ENCODE peak calls at places on chromosomes 11 and 22, in ten cellular contexts. One of them, this sample, is unnamed.

GRCh38 chr11:120336641-120337132 is 474 bp downstream of the ARHGEF12 start:
- DNase-seq in lower lobe of right lung: peak
- DNase-seq in tibial artery: no peak
- DNase-seq in pancreas: no peak
- DNase-seq in IMR-90: peak
- DNase-seq in left ventricle myocardium inferior: peak
- DNase-seq in lung: peak
- DNase-seq in thyroid gland: no peak
- DNase-seq in choroid plexus epithelial cell: peak
- DNase-seq in fibroblast of lung: peak
- DNase-seq in this sample: no peak

GRCh38 chr22:45096256-45096907 is 67.3 kb upstream of the NUP50 start:
- DNase-seq in tibial artery: peak
- DNase-seq in pancreas: peak
- DNase-seq in lower lobe of right lung: no peak
- DNase-seq in fibroblast of lung: peak
- DNase-seq in choroid plexus epithelial cell: peak
- DNase-seq in IMR-90: peak
- DNase-seq in left ventricle myocardium inferior: no peak
- DNase-seq in thyroid gland: peak
- DNase-seq in lung: peak
- DNase-seq in this sample: peak

GRCh38 chr11:122435540-122436187 is 219.9 kb upstream of the UBASH3B start:
- DNase-seq in tibial artery: no peak
- DNase-seq in fibroblast of lung: no peak
- DNase-seq in lower lobe of right lung: no peak
- DNase-seq in choroid plexus epithelial cell: no peak
- DNase-seq in left ventricle myocardium inferior: no peak
- DNase-seq in IMR-90: no peak
- DNase-seq in thyroid gland: no peak
- DNase-seq in pancreas: no peak
- DNase-seq in lung: no peak
- DNase-seq in this sample: no peak

GRCh38 chr22:26399288-26399687 is 29.8 kb upstream of the ASPHD2 start:
- DNase-seq in pancreas: no peak
- DNase-seq in left ventricle myocardium inferior: no peak
- DNase-seq in choroid plexus epithelial cell: peak
- DNase-seq in thyroid gland: no peak
- DNase-seq in lung: no peak
- DNase-seq in tibial artery: no peak
- DNase-seq in lower lobe of right lung: no peak
- DNase-seq in IMR-90: no peak
- DNase-seq in fibroblast of lung: no peak
- DNase-seq in this sample: no peak

GRCh38 chr11:132839226-132839625 is 693.1 kb downstream of the OPCML start:
- DNase-seq in thyroid gland: no peak
- DNase-seq in left ventricle myocardium inferior: no peak
- DNase-seq in IMR-90: no peak
- DNase-seq in choroid plexus epithelial cell: no peak
- DNase-seq in pancreas: no peak
- DNase-seq in lower lobe of right lung: no peak
- DNase-seq in fibroblast of lung: no peak
- DNase-seq in lung: no peak
- DNase-seq in tibial artery: no peak
- DNase-seq in this sample: no peak

GRCh38 chr11:61803889-61804647 is 11.4 kb downstream of the FEN1 start:
- DNase-seq in tibial artery: no peak
- DNase-seq in lower lobe of right lung: no peak
- DNase-seq in fibroblast of lung: peak
- DNase-seq in IMR-90: peak
- DNase-seq in lung: no peak
- DNase-seq in pancreas: no peak
- DNase-seq in thyroid gland: no peak
- DNase-seq in choroid plexus epithelial cell: peak
- DNase-seq in left ventricle myocardium inferior: no peak
- DNase-seq in this sample: no peak

GRCh38 chr11:107018274-107018901 is at the start of gene GUCY1A2:
- DNase-seq in fibroblast of lung: peak
- DNase-seq in thyroid gland: peak
- DNase-seq in pancreas: peak
- DNase-seq in choroid plexus epithelial cell: peak
- DNase-seq in left ventricle myocardium inferior: peak
- DNase-seq in tibial artery: no peak
- DNase-seq in IMR-90: no peak
- DNase-seq in lower lobe of right lung: peak
- DNase-seq in lung: no peak
- DNase-seq in this sample: no peak

GRCh38 chr11:131859811-131860210 is 489.4 kb downstream of the NTM start:
- DNase-seq in IMR-90: peak
- DNase-seq in fibroblast of lung: peak
- DNase-seq in choroid plexus epithelial cell: peak
- DNase-seq in left ventricle myocardium inferior: no peak
- DNase-seq in lung: no peak
- DNase-seq in tibial artery: no peak
- DNase-seq in pancreas: no peak
- DNase-seq in lower lobe of right lung: no peak
- DNase-seq in thyroid gland: no peak
- DNase-seq in this sample: no peak

GRCh38 chr11:27861706-27862430 is 161.6 kb upstream of the BDNF start:
- DNase-seq in choroid plexus epithelial cell: peak
- DNase-seq in lung: no peak
- DNase-seq in IMR-90: peak
- DNase-seq in left ventricle myocardium inferior: no peak
- DNase-seq in tibial artery: no peak
- DNase-seq in thyroid gland: no peak
- DNase-seq in lower lobe of right lung: no peak
- DNase-seq in fibroblast of lung: peak
- DNase-seq in pancreas: no peak
- DNase-seq in this sample: peak

GRCh38 chr11:11972148-11972547 is 36.3 kb downstream of the DKK3 start:
- DNase-seq in lower lobe of right lung: no peak
- DNase-seq in tibial artery: no peak
- DNase-seq in thyroid gland: no peak
- DNase-seq in lung: peak
- DNase-seq in fibroblast of lung: no peak
- DNase-seq in IMR-90: no peak
- DNase-seq in pancreas: no peak
- DNase-seq in choroid plexus epithelial cell: no peak
- DNase-seq in left ventricle myocardium inferior: peak
- DNase-seq in this sample: no peak

GRCh38 chr22:42039271-42039670 is 31.3 kb downstream of the NAGA start:
- DNase-seq in left ventricle myocardium inferior: no peak
- DNase-seq in choroid plexus epithelial cell: no peak
- DNase-seq in thyroid gland: no peak
- DNase-seq in tibial artery: no peak
- DNase-seq in lung: no peak
- DNase-seq in IMR-90: peak
- DNase-seq in fibroblast of lung: no peak
- DNase-seq in pancreas: no peak
- DNase-seq in lower lobe of right lung: no peak
- DNase-seq in this sample: no peak

GRCh38 chr11:117931971-117932370 is 2.8 kb upstream of the TMPRSS13 start:
- DNase-seq in choroid plexus epithelial cell: peak
- DNase-seq in lower lobe of right lung: peak
- DNase-seq in tibial artery: no peak
- DNase-seq in left ventricle myocardium inferior: no peak
- DNase-seq in lung: no peak
- DNase-seq in thyroid gland: peak
- DNase-seq in pancreas: peak
- DNase-seq in IMR-90: no peak
- DNase-seq in fibroblast of lung: no peak
- DNase-seq in this sample: no peak

GRCh38 chr11:9761441-9761945 is 97.6 kb downstream of the SWAP70 start:
- DNase-seq in thyroid gland: no peak
- DNase-seq in left ventricle myocardium inferior: no peak
- DNase-seq in IMR-90: no peak
- DNase-seq in fibroblast of lung: no peak
- DNase-seq in lower lobe of right lung: no peak
- DNase-seq in choroid plexus epithelial cell: peak
- DNase-seq in lung: no peak
- DNase-seq in tibial artery: no peak
- DNase-seq in pancreas: no peak
- DNase-seq in this sample: peak

GRCh38 chr22:27195104-27195503 is 537.7 kb downstream of the MIAT start:
- DNase-seq in IMR-90: peak
- DNase-seq in thyroid gland: peak
- DNase-seq in pancreas: no peak
- DNase-seq in fibroblast of lung: no peak
- DNase-seq in tibial artery: peak
- DNase-seq in lung: no peak
- DNase-seq in lower lobe of right lung: no peak
- DNase-seq in left ventricle myocardium inferior: peak
- DNase-seq in choroid plexus epithelial cell: no peak
- DNase-seq in this sample: no peak

GRCh38 chr22:38415561-38416321 is 39.3 kb downstream of the KCNJ4 start:
- DNase-seq in choroid plexus epithelial cell: peak
- DNase-seq in pancreas: peak
- DNase-seq in tibial artery: no peak
- DNase-seq in left ventricle myocardium inferior: peak
- DNase-seq in IMR-90: no peak
- DNase-seq in lower lobe of right lung: peak
- DNase-seq in fibroblast of lung: no peak
- DNase-seq in thyroid gland: no peak
- DNase-seq in lung: no peak
- DNase-seq in this sample: no peak

GRCh38 chr11:4041731-4042391 is 52.7 kb upstream of the RRM1 start:
- DNase-seq in thyroid gland: no peak
- DNase-seq in IMR-90: peak
- DNase-seq in left ventricle myocardium inferior: no peak
- DNase-seq in lung: no peak
- DNase-seq in tibial artery: no peak
- DNase-seq in fibroblast of lung: no peak
- DNase-seq in lower lobe of right lung: no peak
- DNase-seq in choroid plexus epithelial cell: no peak
- DNase-seq in pancreas: no peak
- DNase-seq in this sample: no peak

GRCh38 chr11:27902981-27903624 is 202.8 kb upstream of the BDNF start:
- DNase-seq in choroid plexus epithelial cell: peak
- DNase-seq in pancreas: no peak
- DNase-seq in left ventricle myocardium inferior: no peak
- DNase-seq in fibroblast of lung: peak
- DNase-seq in lung: no peak
- DNase-seq in IMR-90: peak
- DNase-seq in tibial artery: no peak
- DNase-seq in lower lobe of right lung: no peak
- DNase-seq in thyroid gland: no peak
- DNase-seq in this sample: peak

DNA sequence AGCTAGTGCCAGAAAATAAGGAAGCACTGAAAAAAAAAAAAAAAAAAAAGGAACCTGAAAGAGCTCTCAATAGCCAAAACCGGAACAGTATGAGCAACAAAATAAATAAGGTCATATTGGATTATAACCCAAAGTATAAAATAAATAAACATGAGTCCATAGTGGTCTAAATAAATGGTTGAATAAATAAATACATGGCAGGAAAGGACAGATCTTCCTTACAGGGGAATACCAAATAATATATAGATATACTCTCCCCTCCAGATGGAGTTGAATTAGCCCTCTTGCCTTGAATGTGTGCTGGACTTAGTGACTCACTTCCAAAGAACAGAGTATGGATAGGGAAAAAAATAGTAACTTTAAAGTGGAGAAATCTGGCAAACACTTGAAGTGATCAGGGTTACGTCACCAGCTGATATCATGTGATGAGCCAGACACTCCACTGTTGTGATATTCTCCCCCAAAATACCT is 14.3 kb upstream of the ARRB1 start:
- DNase-seq in lower lobe of right lung: no peak
- DNase-seq in pancreas: no peak
- DNase-seq in IMR-90: peak
- DNase-seq in choroid plexus epithelial cell: peak
- DNase-seq in thyroid gland: no peak
- DNase-seq in tibial artery: no peak
- DNase-seq in fibroblast of lung: peak
- DNase-seq in lung: no peak
- DNase-seq in left ventricle myocardium inferior: no peak
- DNase-seq in this sample: no peak
- H3K4me3 ChIP-seq in lower lobe of right lung: no peak
- H3K4me3 ChIP-seq in pancreas: no peak
- H3K4me3 ChIP-seq in IMR-90: no peak
- H3K4me3 ChIP-seq in choroid plexus epithelial cell: no peak
- H3K4me3 ChIP-seq in thyroid gland: no peak
- H3K4me3 ChIP-seq in tibial artery: no peak
- H3K4me3 ChIP-seq in fibroblast of lung: no peak
- H3K4me3 ChIP-seq in lung: no peak
- H3K4me3 ChIP-seq in left ventricle myocardium inferior: no peak
- H3K4me3 ChIP-seq in this sample: no peak

GRCh38 chr11:86374121-86374520 is 566 bp upstream of the CCDC81 start:
- DNase-seq in tibial artery: no peak
- DNase-seq in left ventricle myocardium inferior: no peak
- DNase-seq in pancreas: no peak
- DNase-seq in thyroid gland: no peak
- DNase-seq in IMR-90: no peak
- DNase-seq in lower lobe of right lung: no peak
- DNase-seq in fibroblast of lung: no peak
- DNase-seq in choroid plexus epithelial cell: no peak
- DNase-seq in lung: no peak
- DNase-seq in this sample: no peak
- H3K4me3 ChIP-seq in tibial artery: peak
- H3K4me3 ChIP-seq in left ventricle myocardium inferior: peak
- H3K4me3 ChIP-seq in pancreas: no peak
- H3K4me3 ChIP-seq in thyroid gland: no peak
- H3K4me3 ChIP-seq in IMR-90: no peak
- H3K4me3 ChIP-seq in lower lobe of right lung: no peak
- H3K4me3 ChIP-seq in fibroblast of lung: no peak
- H3K4me3 ChIP-seq in choroid plexus epithelial cell: peak
- H3K4me3 ChIP-seq in lung: no peak
- H3K4me3 ChIP-seq in this sample: no peak

DNA sequence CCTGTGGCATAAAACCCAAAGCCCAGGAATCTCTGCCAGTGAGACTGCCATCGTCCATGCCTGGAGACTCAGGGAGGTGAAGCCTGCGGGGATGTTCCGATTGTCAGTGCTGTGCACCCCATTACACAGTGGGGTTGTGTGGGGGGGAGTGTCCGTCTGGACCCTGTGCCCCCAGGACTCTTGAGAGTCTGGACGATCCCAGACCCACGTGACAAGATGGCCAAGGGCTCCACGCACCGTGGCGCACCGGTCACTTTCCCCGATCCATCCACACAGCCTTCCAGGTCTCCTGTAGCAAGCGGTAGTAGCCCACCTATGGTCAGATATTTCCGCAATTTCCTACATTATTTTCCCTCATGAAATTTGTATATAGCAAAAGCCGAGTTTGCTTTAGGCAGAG is 20.9 kb upstream of the NRGN start:
- DNase-seq in thyroid gland: no peak
- DNase-seq in tibial artery: no peak
- DNase-seq in lower lobe of right lung: no peak
- DNase-seq in IMR-90: no peak
- DNase-seq in lung: no peak
- DNase-seq in left ventricle myocardium inferior: no peak
- DNase-seq in fibroblast of lung: no peak
- DNase-seq in pancreas: no peak
- DNase-seq in choroid plexus epithelial cell: no peak
- DNase-seq in this sample: no peak
- H3K4me3 ChIP-seq in thyroid gland: no peak
- H3K4me3 ChIP-seq in tibial artery: peak
- H3K4me3 ChIP-seq in lower lobe of right lung: peak
- H3K4me3 ChIP-seq in IMR-90: no peak
- H3K4me3 ChIP-seq in lung: no peak
- H3K4me3 ChIP-seq in left ventricle myocardium inferior: peak
- H3K4me3 ChIP-seq in fibroblast of lung: no peak
- H3K4me3 ChIP-seq in pancreas: no peak
- H3K4me3 ChIP-seq in choroid plexus epithelial cell: no peak
- H3K4me3 ChIP-seq in this sample: no peak

GRCh38 chr11:111604392-111605009 is 2.3 kb downstream of the SIK2 start:
- DNase-seq in fibroblast of lung: peak
- DNase-seq in IMR-90: peak
- DNase-seq in thyroid gland: no peak
- DNase-seq in lung: no peak
- DNase-seq in lower lobe of right lung: no peak
- DNase-seq in pancreas: no peak
- DNase-seq in tibial artery: no peak
- DNase-seq in left ventricle myocardium inferior: no peak
- DNase-seq in choroid plexus epithelial cell: peak
- DNase-seq in this sample: peak
- H3K4me3 ChIP-seq in fibroblast of lung: peak
- H3K4me3 ChIP-seq in IMR-90: peak
- H3K4me3 ChIP-seq in thyroid gland: no peak
- H3K4me3 ChIP-seq in lung: no peak
- H3K4me3 ChIP-seq in lower lobe of right lung: peak
- H3K4me3 ChIP-seq in pancreas: no peak
- H3K4me3 ChIP-seq in tibial artery: no peak
- H3K4me3 ChIP-seq in left ventricle myocardium inferior: peak
- H3K4me3 ChIP-seq in choroid plexus epithelial cell: peak
- H3K4me3 ChIP-seq in this sample: no peak

This sample was measured in bronchial epithelial cell.